ENCODE peak calls at places on chromosomes 16 and 17, in four cellular contexts. D is GM10248, O is esophagus squamous epithelium, Q is cerebellum. V is an unnamed sample.

GRCh38 chr17:78558181-78558850 is 18.9 kb downstream of the DNAH17 start:
- DNase-seq in D (no peak), O (no peak), Q (no peak), V (no peak)

GRCh38 chr16:70653809-70654771 is 7.7 kb downstream of the IL34 start:
- DNase-seq in O (no peak), D (peak; percentile 79), Q (peak; percentile 81), V (peak; percentile 50)

GRCh38 chr16:11016993-11017392 is 72.6 kb downstream of the CLEC16A start:
- DNase-seq in D (no peak), O (no peak), Q (no peak), V (no peak)

GRCh38 chr17:65559802-65560627 is 1.4 kb downstream of the AXIN2 start:
- DNase-seq in Q (peak; percentile 44), D (no peak), O (no peak), V (no peak)

GRCh38 chr16:57192146-57192545 is 6.0 kb downstream of the RSPRY1 start:
- DNase-seq in D (no peak), Q (no peak), O (no peak), V (no peak)

GRCh38 chr17:40178660-40179059 is 1.4 kb downstream of the RAPGEFL1 start:
- DNase-seq in O (no peak), D (no peak), Q (no peak), V (no peak)

GRCh38 chr17:36131436-36131835 is 27.8 kb downstream of the CCL4 start:
- DNase-seq in Q (no peak), O (no peak), D (no peak), V (no peak)

GRCh38 chr17:79707931-79708891 is 22.5 kb upstream of the ENPP7 start:
- DNase-seq in O (no peak), Q (peak; percentile 77), D (peak; percentile 76), V (no peak)

GRCh38 chr17:76125922-76126321 is 15.1 kb downstream of the FOXJ1 start:
- DNase-seq in O (no peak), Q (no peak), D (no peak), V (no peak)

GRCh38 chr16:4660454-4661007 is 32.8 kb upstream of the NUDT16L1 start:
- DNase-seq in Q (no peak), D (peak; percentile 85), O (no peak), V (no peak)

GRCh38 chr17:80750263-80750662 is 205.6 kb downstream of the RPTOR start:
- DNase-seq in D (no peak), O (no peak), Q (no peak), V (no peak)

GRCh38 chr17:21475555-21475954 is 99.4 kb downstream of the KCNJ12 start:
- DNase-seq in O (no peak), Q (no peak), D (no peak), V (no peak)

GRCh38 chr16:80527297-80527696 is 13.5 kb upstream of the DYNLRB2 start:
- DNase-seq in D (peak; percentile 52), Q (no peak), O (no peak), V (no peak)

GRCh38 chr17:82973456-82974135 is 105.8 kb upstream of the METRNL start:
- DNase-seq in O (no peak), D (peak; percentile 12), Q (no peak), V (no peak)

GRCh38 chr17:67830440-67830839 is 5.1 kb downstream of the BPTF start:
- DNase-seq in D (no peak), Q (no peak), O (no peak), V (no peak)

GRCh38 chr16:89422527-89422904 is 67.8 kb downstream of the ANKRD11 start:
- DNase-seq in Q (no peak), D (peak; percentile 77), O (no peak), V (peak; percentile 51)

GRCh38 chr17:35116845-35117244 is 2.8 kb downstream of the RAD51D start:
- DNase-seq in Q (no peak), O (no peak), D (no peak), V (no peak)

GRCh38 chr16:86070511-86070910 is 171.5 kb downstream of the IRF8 start:
- DNase-seq in Q (no peak), D (no peak), O (no peak), V (no peak)

GRCh38 chr17:17593222-17593620 is 1.7 kb upstream of the PEMT start:
- DNase-seq in O (no peak), Q (no peak), D (no peak), V (no peak)

GRCh38 chr17:42169351-42169750 is 11.6 kb downstream of the KCNH4 start:
- DNase-seq in Q (no peak), O (no peak), D (no peak), V (no peak)

GRCh38 chr17:63156986-63157385 is 191.0 kb downstream of the TANC2 start:
- DNase-seq in Q (no peak), D (no peak), O (no peak), V (no peak)

GRCh38 chr17:7293131-7293557 is 1.3 kb downstream of the YBX2 start:
- DNase-seq in Q (no peak), O (no peak), D (no peak), V (no peak)

GRCh38 chr16:592518-593306 is 2.8 kb downstream of the RAB40C start:
- DNase-seq in Q (no peak), O (no peak), D (no peak), V (no peak)

GRCh38 chr17:17107891-17108680 is 65.8 kb downstream of the MPRIP start:
- DNase-seq in Q (no peak), D (no peak), O (no peak), V (no peak)